ENCODE peak calls at places on chromosomes 13 and 19, in eight cellular contexts. One of them, this sample, is unnamed.

GRCh38 chr19:48591021-48591420 is 15.5 kb upstream of the SPACA4 start:
- DNase-seq in colonic mucosa: no peak
- DNase-seq in fibroblast of the aortic adventitia: no peak
- DNase-seq in AG04449: no peak
- DNase-seq in body of pancreas: no peak
- DNase-seq in OCI-LY7: no peak
- DNase-seq in ovary: no peak
- DNase-seq in Peyer's patch: no peak
- DNase-seq in this sample: no peak

GRCh38 chr19:21748088-21748487 is 19.3 kb downstream of the ZNF100 start:
- DNase-seq in OCI-LY7: no peak
- DNase-seq in ovary: no peak
- DNase-seq in fibroblast of the aortic adventitia: no peak
- DNase-seq in Peyer's patch: no peak
- DNase-seq in AG04449: no peak
- DNase-seq in body of pancreas: no peak
- DNase-seq in colonic mucosa: no peak
- DNase-seq in this sample: no peak

GRCh38 chr19:44718441-44719261 is 19.7 kb downstream of the CEACAM16 start:
- DNase-seq in ovary: peak
- DNase-seq in OCI-LY7: no peak
- DNase-seq in AG04449: no peak
- DNase-seq in Peyer's patch: peak
- DNase-seq in colonic mucosa: peak
- DNase-seq in fibroblast of the aortic adventitia: peak
- DNase-seq in body of pancreas: peak
- DNase-seq in this sample: no peak

GRCh38 chr13:106087201-106087600 is 448.3 kb downstream of the EFNB2 start:
- DNase-seq in colonic mucosa: no peak
- DNase-seq in body of pancreas: no peak
- DNase-seq in OCI-LY7: no peak
- DNase-seq in AG04449: no peak
- DNase-seq in fibroblast of the aortic adventitia: no peak
- DNase-seq in ovary: no peak
- DNase-seq in Peyer's patch: peak
- DNase-seq in this sample: no peak

GRCh38 chr19:38647368-38647965 is at the start of gene ACTN4:
- DNase-seq in AG04449: no peak
- DNase-seq in body of pancreas: peak
- DNase-seq in Peyer's patch: peak
- DNase-seq in fibroblast of the aortic adventitia: peak
- DNase-seq in OCI-LY7: peak
- DNase-seq in colonic mucosa: peak
- DNase-seq in ovary: peak
- DNase-seq in this sample: peak

GRCh38 chr13:21242236-21242635 is 65.8 kb downstream of the MRPL57 start:
- DNase-seq in ovary: no peak
- DNase-seq in AG04449: no peak
- DNase-seq in colonic mucosa: no peak
- DNase-seq in fibroblast of the aortic adventitia: no peak
- DNase-seq in Peyer's patch: no peak
- DNase-seq in body of pancreas: no peak
- DNase-seq in OCI-LY7: peak
- DNase-seq in this sample: no peak

GRCh38 chr19:1168877-1169791 is 4.9 kb downstream of the SBNO2 start:
- DNase-seq in Peyer's patch: peak
- DNase-seq in AG04449: no peak
- DNase-seq in body of pancreas: peak
- DNase-seq in colonic mucosa: no peak
- DNase-seq in ovary: peak
- DNase-seq in OCI-LY7: no peak
- DNase-seq in fibroblast of the aortic adventitia: peak
- DNase-seq in this sample: no peak

GRCh38 chr19:55372316-55373081 is 2.2 kb upstream of the IL11 start:
- DNase-seq in ovary: no peak
- DNase-seq in colonic mucosa: no peak
- DNase-seq in Peyer's patch: no peak
- DNase-seq in OCI-LY7: no peak
- DNase-seq in body of pancreas: no peak
- DNase-seq in fibroblast of the aortic adventitia: peak
- DNase-seq in AG04449: no peak
- DNase-seq in this sample: no peak

DNA sequence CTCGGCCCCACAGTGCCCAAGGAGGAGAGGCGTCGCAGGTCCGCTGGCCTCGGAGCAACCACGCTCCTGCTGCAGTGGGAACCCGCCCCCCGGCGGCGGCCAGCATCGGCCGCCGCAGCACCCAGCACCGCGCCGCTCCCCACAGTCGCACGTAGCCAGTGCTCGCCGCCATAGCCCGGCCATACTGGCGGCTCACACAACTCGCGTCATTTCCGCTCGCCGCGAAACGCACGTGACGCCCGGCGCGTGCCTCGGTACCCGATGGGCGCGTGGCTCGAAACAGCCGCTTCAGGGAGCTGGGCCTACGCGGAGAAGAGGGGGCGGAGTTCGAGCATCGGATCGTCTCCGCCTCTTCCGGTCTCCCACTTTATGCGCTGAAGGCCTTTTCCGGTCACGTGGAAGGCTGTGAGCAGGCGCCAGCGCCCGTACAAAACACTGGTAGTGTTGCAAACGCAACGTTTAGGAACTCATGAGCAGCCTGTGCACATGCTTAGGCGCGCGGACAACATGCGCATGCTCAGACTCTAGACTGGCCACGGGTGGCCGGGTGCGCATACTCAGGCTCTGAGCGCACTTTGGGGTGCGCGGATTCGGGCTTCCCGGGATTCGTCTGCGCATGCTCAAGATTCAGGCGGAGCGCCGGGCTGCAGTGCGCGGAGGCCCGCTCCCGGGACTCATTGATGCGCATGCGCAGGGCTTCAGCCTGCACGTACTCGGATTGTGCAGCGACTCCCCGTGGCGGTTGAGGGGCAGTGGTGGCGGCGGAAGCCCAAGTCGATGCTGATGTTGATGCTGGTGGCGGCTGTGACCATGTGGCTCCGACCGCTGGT is at the start of the genes CATSPERD and LONP1:
- DNase-seq in colonic mucosa: peak
- DNase-seq in OCI-LY7: peak
- DNase-seq in fibroblast of the aortic adventitia: peak
- DNase-seq in Peyer's patch: peak
- DNase-seq in ovary: peak
- DNase-seq in AG04449: peak
- DNase-seq in body of pancreas: peak
- DNase-seq in this sample: peak
- H3K4me3 ChIP-seq in colonic mucosa: peak
- H3K4me3 ChIP-seq in OCI-LY7: peak
- H3K4me3 ChIP-seq in fibroblast of the aortic adventitia: peak
- H3K4me3 ChIP-seq in Peyer's patch: peak
- H3K4me3 ChIP-seq in ovary: peak
- H3K4me3 ChIP-seq in AG04449: peak
- H3K4me3 ChIP-seq in body of pancreas: peak
- H3K4me3 ChIP-seq in this sample: peak

GRCh38 chr13:112724788-112725345 is 35.0 kb downstream of the ATP11A start:
- DNase-seq in ovary: no peak
- DNase-seq in fibroblast of the aortic adventitia: no peak
- DNase-seq in body of pancreas: no peak
- DNase-seq in Peyer's patch: no peak
- DNase-seq in colonic mucosa: no peak
- DNase-seq in AG04449: no peak
- DNase-seq in OCI-LY7: no peak
- DNase-seq in this sample: no peak

GRCh38 chr13:112721198-112722104 is 31.6 kb downstream of the ATP11A start:
- DNase-seq in colonic mucosa: no peak
- DNase-seq in Peyer's patch: peak
- DNase-seq in fibroblast of the aortic adventitia: no peak
- DNase-seq in ovary: no peak
- DNase-seq in OCI-LY7: no peak
- DNase-seq in body of pancreas: peak
- DNase-seq in AG04449: no peak
- DNase-seq in this sample: no peak

GRCh38 chr13:112722433-112723250 is 32.8 kb downstream of the ATP11A start:
- DNase-seq in AG04449: no peak
- DNase-seq in ovary: peak
- DNase-seq in colonic mucosa: no peak
- DNase-seq in body of pancreas: peak
- DNase-seq in fibroblast of the aortic adventitia: peak
- DNase-seq in OCI-LY7: no peak
- DNase-seq in Peyer's patch: peak
- DNase-seq in this sample: no peak

GRCh38 chr13:112725346-112726017 is 35.6 kb downstream of the ATP11A start:
- DNase-seq in fibroblast of the aortic adventitia: no peak
- DNase-seq in body of pancreas: no peak
- DNase-seq in Peyer's patch: peak
- DNase-seq in AG04449: no peak
- DNase-seq in ovary: no peak
- DNase-seq in colonic mucosa: no peak
- DNase-seq in OCI-LY7: no peak
- DNase-seq in this sample: no peak

DNA sequence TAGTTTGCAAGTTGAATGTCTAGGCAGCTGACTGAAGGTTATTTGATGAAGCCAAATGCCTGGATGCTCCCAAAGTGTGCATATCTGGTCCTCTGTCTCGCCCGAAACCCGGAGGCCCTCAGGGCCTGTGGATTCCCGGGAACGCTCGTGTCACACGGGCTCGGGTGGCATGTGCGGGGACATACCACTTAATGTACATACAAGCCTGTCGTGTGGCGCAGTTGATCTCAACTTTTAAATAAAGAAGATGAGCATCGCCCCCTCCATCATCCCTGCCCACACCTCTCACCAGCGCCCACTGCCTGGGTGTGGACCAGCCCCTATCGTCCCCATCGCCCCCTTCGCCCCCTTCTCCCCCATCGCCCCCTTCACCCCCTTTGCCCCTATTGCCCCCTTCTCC is 33.9 kb downstream of the ATP11A start:
- DNase-seq in colonic mucosa: no peak
- DNase-seq in fibroblast of the aortic adventitia: no peak
- DNase-seq in AG04449: no peak
- DNase-seq in ovary: no peak
- DNase-seq in body of pancreas: no peak
- DNase-seq in OCI-LY7: no peak
- DNase-seq in Peyer's patch: peak
- DNase-seq in this sample: no peak
- H3K4me3 ChIP-seq in colonic mucosa: no peak
- H3K4me3 ChIP-seq in fibroblast of the aortic adventitia: no peak
- H3K4me3 ChIP-seq in AG04449: no peak
- H3K4me3 ChIP-seq in ovary: no peak
- H3K4me3 ChIP-seq in body of pancreas: no peak
- H3K4me3 ChIP-seq in OCI-LY7: no peak
- H3K4me3 ChIP-seq in Peyer's patch: no peak
- H3K4me3 ChIP-seq in this sample: no peak

DNA sequence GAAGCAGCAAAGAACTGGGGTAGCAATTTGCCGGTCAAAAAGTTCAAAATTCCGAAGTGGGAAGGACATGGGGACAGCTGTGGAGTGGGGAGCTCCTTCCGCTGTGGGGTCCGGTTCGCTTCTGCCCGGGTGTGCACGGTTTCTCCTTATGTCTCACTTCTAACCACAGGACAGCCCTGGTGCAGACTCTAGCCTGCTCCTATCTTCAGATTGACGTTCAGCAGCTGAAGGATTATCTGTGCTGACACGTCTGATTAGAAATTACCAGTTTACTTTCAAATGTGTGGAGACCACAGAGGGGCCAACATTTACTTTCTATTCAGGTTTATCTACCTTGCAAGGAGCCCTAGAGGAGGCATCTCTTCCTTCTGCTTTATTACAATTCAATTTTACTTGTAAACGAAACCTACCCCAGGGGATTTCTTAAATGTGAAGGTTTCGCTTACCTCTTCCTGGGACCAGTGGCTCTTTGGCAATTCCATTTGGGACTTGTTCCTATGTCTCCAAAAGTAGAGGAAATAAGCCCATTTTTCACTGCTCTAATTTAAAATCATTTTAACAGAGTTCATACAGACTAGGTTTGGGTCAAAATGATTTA is 27.3 kb downstream of the LHFPL6 start:
- DNase-seq in OCI-LY7: peak
- DNase-seq in body of pancreas: no peak
- DNase-seq in AG04449: no peak
- DNase-seq in colonic mucosa: no peak
- DNase-seq in fibroblast of the aortic adventitia: no peak
- DNase-seq in ovary: no peak
- DNase-seq in Peyer's patch: no peak
- DNase-seq in this sample: no peak
- H3K4me3 ChIP-seq in OCI-LY7: peak
- H3K4me3 ChIP-seq in body of pancreas: no peak
- H3K4me3 ChIP-seq in AG04449: no peak
- H3K4me3 ChIP-seq in colonic mucosa: no peak
- H3K4me3 ChIP-seq in fibroblast of the aortic adventitia: no peak
- H3K4me3 ChIP-seq in ovary: no peak
- H3K4me3 ChIP-seq in Peyer's patch: no peak
- H3K4me3 ChIP-seq in this sample: no peak

GRCh38 chr13:20137875-20138274 is 23.0 kb downstream of the GJA3 start:
- DNase-seq in AG04449: no peak
- DNase-seq in colonic mucosa: no peak
- DNase-seq in ovary: no peak
- DNase-seq in Peyer's patch: no peak
- DNase-seq in OCI-LY7: no peak
- DNase-seq in fibroblast of the aortic adventitia: no peak
- DNase-seq in body of pancreas: no peak
- DNase-seq in this sample: no peak

GRCh38 chr13:20140487-20140886 is 20.4 kb downstream of the GJA3 start:
- DNase-seq in body of pancreas: no peak
- DNase-seq in colonic mucosa: no peak
- DNase-seq in Peyer's patch: no peak
- DNase-seq in AG04449: no peak
- DNase-seq in ovary: no peak
- DNase-seq in OCI-LY7: no peak
- DNase-seq in fibroblast of the aortic adventitia: no peak
- DNase-seq in this sample: no peak

GRCh38 chr13:20141238-20142018 is 19.4 kb downstream of the GJA3 start:
- DNase-seq in AG04449: no peak
- DNase-seq in fibroblast of the aortic adventitia: no peak
- DNase-seq in body of pancreas: no peak
- DNase-seq in Peyer's patch: no peak
- DNase-seq in colonic mucosa: no peak
- DNase-seq in OCI-LY7: no peak
- DNase-seq in ovary: no peak
- DNase-seq in this sample: no peak

GRCh38 chr13:20134732-20135131 is 26.1 kb downstream of the GJA3 start:
- DNase-seq in body of pancreas: no peak
- DNase-seq in fibroblast of the aortic adventitia: no peak
- DNase-seq in Peyer's patch: no peak
- DNase-seq in AG04449: no peak
- DNase-seq in ovary: no peak
- DNase-seq in OCI-LY7: no peak
- DNase-seq in colonic mucosa: no peak
- DNase-seq in this sample: no peak

GRCh38 chr13:20136781-20137703 is 23.8 kb downstream of the GJA3 start:
- DNase-seq in OCI-LY7: no peak
- DNase-seq in AG04449: no peak
- DNase-seq in fibroblast of the aortic adventitia: no peak
- DNase-seq in body of pancreas: peak
- DNase-seq in colonic mucosa: peak
- DNase-seq in ovary: no peak
- DNase-seq in Peyer's patch: peak
- DNase-seq in this sample: no peak
- H3K4me3 ChIP-seq in OCI-LY7: no peak
- H3K4me3 ChIP-seq in AG04449: no peak
- H3K4me3 ChIP-seq in fibroblast of the aortic adventitia: no peak
- H3K4me3 ChIP-seq in body of pancreas: no peak
- H3K4me3 ChIP-seq in colonic mucosa: peak
- H3K4me3 ChIP-seq in ovary: no peak
- H3K4me3 ChIP-seq in Peyer's patch: no peak
- H3K4me3 ChIP-seq in this sample: no peak